ENCODE peak calls at places on chromosomes 11 and 22, in nine cellular contexts. Z is HL-60; I is CD8-positive, alpha-beta memory T cell; N is astrocyte of the spinal cord; P is Panc1; F is colonic mucosa; K is dorsolateral prefrontal cortex; E is Caco-2; W is lung. A is an unnamed sample.

GRCh38 chr11:1771700-1772099 is 8.0 kb upstream of the CTSD start:
- DNase-seq in Z (peak), I (no peak), N (no peak), P (no peak), F (no peak), K (no peak), E (no peak), W (no peak), A (no peak)

GRCh38 chr11:19912206-19913118 is 199.8 kb downstream of the NAV2 start:
- DNase-seq in Z (no peak), I (no peak), N (no peak), P (no peak), F (no peak), K (no peak), E (no peak), W (no peak), A (no peak)

GRCh38 chr22:35313311-35314121 is 13.8 kb downstream of the TOM1 start:
- DNase-seq in Z (no peak), I (no peak), N (peak), P (peak), F (no peak), K (no peak), E (peak), W (no peak), A (no peak)

GRCh38 chr11:117986981-117987495 is 844 bp downstream of the IL10RA start:
- DNase-seq in Z (peak), I (no peak), N (no peak), P (no peak), F (no peak), K (no peak), E (no peak), W (no peak), A (no peak)

GRCh38 chr11:20966489-20966888 is 297.1 kb downstream of the NELL1 start:
- DNase-seq in Z (no peak), I (no peak), N (no peak), P (no peak), F (no peak), K (no peak), E (no peak), W (no peak), A (no peak)

GRCh38 chr11:92658733-92659132 is 310.7 kb upstream of the MTNR1B start:
- DNase-seq in Z (no peak), I (no peak), N (no peak), P (no peak), F (no peak), K (no peak), E (no peak), W (no peak), A (no peak)

GRCh38 chr22:39238966-39239510 is 5.7 kb downstream of the PDGFB start:
- DNase-seq in Z (no peak), I (no peak), N (no peak), P (no peak), F (no peak), K (no peak), E (no peak), W (no peak), A (no peak)

GRCh38 chr22:43883012-43883661 is 8.7 kb downstream of the PNPLA5 start:
- DNase-seq in Z (peak), I (peak), N (peak), P (peak), F (peak), K (peak), E (peak), W (no peak), A (peak)

GRCh38 chr11:118911113-118911879 is 14.4 kb downstream of the BCL9L start:
- DNase-seq in Z (no peak), I (no peak), N (peak), P (no peak), F (peak), K (no peak), E (peak), W (no peak), A (no peak)

GRCh38 chr11:50174189-50174588 is 141.5 kb downstream of the OR4C45 start:
- DNase-seq in Z (no peak), I (no peak), N (no peak), P (peak), F (no peak), K (no peak), E (no peak), W (no peak), A (no peak)

GRCh38 chr11:68408512-68408911 is 52.0 kb upstream of the PPP6R3 start:
- DNase-seq in Z (no peak), I (no peak), N (no peak), P (no peak), F (no peak), K (no peak), E (no peak), W (no peak), A (no peak)

DNA sequence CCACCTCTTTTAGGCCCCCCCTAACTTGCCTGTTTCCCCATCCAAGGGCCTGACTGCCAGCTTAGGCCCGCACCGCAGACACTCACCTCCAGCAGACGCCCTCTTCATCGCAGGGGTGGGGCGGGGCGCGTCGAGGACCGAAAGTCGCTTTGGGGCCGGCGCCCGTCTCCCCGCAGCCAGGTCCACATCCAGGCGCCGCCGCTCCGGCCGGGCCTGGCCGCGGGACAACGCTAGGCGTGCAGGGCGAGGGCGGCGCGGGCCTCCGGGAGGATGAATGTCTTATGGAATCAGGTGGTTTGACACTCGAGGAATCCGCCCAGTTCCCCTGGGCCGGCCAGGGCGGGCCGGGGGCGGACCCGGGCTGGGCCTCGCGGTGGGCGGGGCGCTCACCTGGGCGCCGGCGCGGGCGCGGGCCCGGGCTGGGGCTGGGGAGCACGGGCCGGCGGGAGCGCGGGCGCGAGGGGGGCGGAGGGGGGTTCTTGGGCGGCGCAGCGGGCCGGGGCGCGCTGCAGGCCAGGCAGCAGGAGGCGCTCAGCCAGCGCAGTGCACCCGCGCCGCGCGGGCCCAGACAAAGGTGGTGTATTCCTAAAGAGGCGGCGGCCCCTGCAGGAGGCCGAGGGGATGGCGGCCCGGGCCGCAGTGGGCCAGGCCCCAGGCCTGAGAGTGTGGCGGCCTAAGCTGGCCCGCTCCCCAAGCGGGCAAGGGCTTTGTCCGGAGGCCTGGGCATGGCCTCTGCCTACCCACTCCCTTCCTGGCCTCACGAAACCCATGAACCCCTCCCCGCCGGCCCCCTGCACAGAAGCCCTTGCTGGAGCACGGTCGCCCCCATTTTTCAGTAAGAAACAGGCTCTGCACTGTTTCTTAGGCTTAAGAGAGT is 177.6 kb downstream of the IGLL1 start:
- DNase-seq in Z (peak), I (no peak), N (peak), P (no peak), F (peak), K (peak), E (peak), W (peak), A (peak)
- H3K4me3 ChIP-seq in Z (no peak), I (no peak), N (no peak), P (peak), F (peak), K (peak), E (peak), W (no peak), A (peak)

GRCh38 chr11:65609711-65610110 is 4.3 kb downstream of the MAP3K11 start:
- DNase-seq in Z (no peak), I (no peak), N (no peak), P (no peak), F (no peak), K (no peak), E (no peak), W (no peak), A (no peak)
- H3K4me3 ChIP-seq in Z (no peak), I (no peak), N (no peak), P (no peak), F (no peak), K (no peak), E (no peak), W (no peak), A (no peak)

GRCh38 chr11:69996451-69996850 is 81.7 kb upstream of the ANO1 start:
- DNase-seq in Z (no peak), I (no peak), N (no peak), P (no peak), F (no peak), K (no peak), E (no peak), W (no peak), A (no peak)

GRCh38 chr11:69994810-69995209 is 83.3 kb upstream of the ANO1 start:
- DNase-seq in Z (no peak), I (no peak), N (no peak), P (no peak), F (no peak), K (no peak), E (no peak), W (no peak), A (no peak)

GRCh38 chr11:69992943-69993694 is 85.0 kb upstream of the ANO1 start:
- DNase-seq in Z (no peak), I (no peak), N (no peak), P (no peak), F (peak), K (no peak), E (no peak), W (no peak), A (no peak)

GRCh38 chr11:69995697-69996096 is 82.4 kb upstream of the ANO1 start:
- DNase-seq in Z (no peak), I (no peak), N (no peak), P (no peak), F (no peak), K (no peak), E (no peak), W (no peak), A (no peak)

GRCh38 chr11:69992026-69992425 is 86.1 kb upstream of the ANO1 start:
- DNase-seq in Z (no peak), I (no peak), N (no peak), P (no peak), F (no peak), K (no peak), E (no peak), W (no peak), A (no peak)
- H3K4me3 ChIP-seq in Z (no peak), I (no peak), N (no peak), P (no peak), F (no peak), K (no peak), E (no peak), W (no peak), A (no peak)

GRCh38 chr11:125942771-125943428 is 2.9 kb upstream of the VSIG10L2 start:
- DNase-seq in Z (no peak), I (no peak), N (no peak), P (no peak), F (no peak), K (no peak), E (peak), W (no peak), A (no peak)

GRCh38 chr11:125941241-125941605 is 4.6 kb upstream of the VSIG10L2 start:
- DNase-seq in Z (no peak), I (no peak), N (no peak), P (no peak), F (no peak), K (no peak), E (no peak), W (no peak), A (no peak)

GRCh38 chr11:125941606-125942275 is 4.1 kb upstream of the VSIG10L2 start:
- DNase-seq in Z (no peak), I (no peak), N (peak), P (no peak), F (peak), K (no peak), E (peak), W (peak), A (peak)

GRCh38 chr11:125943661-125944349 is 2.0 kb upstream of the VSIG10L2 start:
- DNase-seq in Z (no peak), I (no peak), N (no peak), P (no peak), F (no peak), K (no peak), E (no peak), W (no peak), A (no peak)

DNA sequence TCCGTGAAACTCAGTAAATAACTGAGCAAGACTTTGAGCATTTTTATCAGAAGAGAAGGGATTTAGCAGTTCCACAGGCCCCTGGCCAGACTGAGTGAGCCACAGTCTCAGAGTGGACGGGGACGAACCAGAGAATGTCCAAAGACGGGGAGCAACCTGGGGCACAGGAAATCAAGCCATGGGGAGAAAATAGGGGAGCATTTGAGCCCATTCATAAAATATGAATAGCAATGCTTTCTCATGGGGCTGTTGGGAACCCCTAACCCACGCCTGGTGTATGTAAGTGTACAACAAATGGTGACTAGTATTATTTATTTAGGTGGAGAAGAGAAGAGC is 3.6 kb upstream of the VSIG10L2 start:
- DNase-seq in Z (no peak), I (no peak), N (no peak), P (no peak), F (no peak), K (no peak), E (no peak), W (no peak), A (no peak)
- H3K4me3 ChIP-seq in Z (no peak), I (no peak), N (no peak), P (no peak), F (no peak), K (no peak), E (no peak), W (no peak), A (no peak)

GRCh38 chr22:50697667-50698506 is 25.3 kb downstream of the SHANK3 start:
- DNase-seq in Z (no peak), I (no peak), N (no peak), P (no peak), F (no peak), K (no peak), E (no peak), W (no peak), A (no peak)
- H3K4me3 ChIP-seq in Z (no peak), I (no peak), N (peak), P (peak), F (no peak), K (peak), E (peak), W (no peak), A (no peak)

GRCh38 chr11:13009921-13010736 is 1.0 kb downstream of the RASSF10 start:
- DNase-seq in Z (no peak), I (no peak), N (no peak), P (no peak), F (peak), K (no peak), E (no peak), W (peak), A (no peak)
- H3K4me3 ChIP-seq in Z (no peak), I (no peak), N (no peak), P (no peak), F (peak), K (peak), E (peak), W (no peak), A (no peak)

GRCh38 chr11:130087294-130087926 is 17.7 kb downstream of the APLP2 start:
- DNase-seq in Z (no peak), I (no peak), N (no peak), P (no peak), F (no peak), K (no peak), E (no peak), W (no peak), A (no peak)

GRCh38 chr11:130086627-130087026 is 16.9 kb downstream of the APLP2 start:
- DNase-seq in Z (no peak), I (no peak), N (no peak), P (no peak), F (no peak), K (no peak), E (no peak), W (no peak), A (no peak)

GRCh38 chr11:130089669-130090063 is 20.0 kb downstream of the APLP2 start:
- DNase-seq in Z (no peak), I (no peak), N (no peak), P (no peak), F (no peak), K (no peak), E (no peak), W (no peak), A (no peak)

GRCh38 chr11:130088217-130088616 is 18.5 kb downstream of the APLP2 start:
- DNase-seq in Z (no peak), I (no peak), N (no peak), P (no peak), F (no peak), K (no peak), E (no peak), W (no peak), A (no peak)

DNA sequence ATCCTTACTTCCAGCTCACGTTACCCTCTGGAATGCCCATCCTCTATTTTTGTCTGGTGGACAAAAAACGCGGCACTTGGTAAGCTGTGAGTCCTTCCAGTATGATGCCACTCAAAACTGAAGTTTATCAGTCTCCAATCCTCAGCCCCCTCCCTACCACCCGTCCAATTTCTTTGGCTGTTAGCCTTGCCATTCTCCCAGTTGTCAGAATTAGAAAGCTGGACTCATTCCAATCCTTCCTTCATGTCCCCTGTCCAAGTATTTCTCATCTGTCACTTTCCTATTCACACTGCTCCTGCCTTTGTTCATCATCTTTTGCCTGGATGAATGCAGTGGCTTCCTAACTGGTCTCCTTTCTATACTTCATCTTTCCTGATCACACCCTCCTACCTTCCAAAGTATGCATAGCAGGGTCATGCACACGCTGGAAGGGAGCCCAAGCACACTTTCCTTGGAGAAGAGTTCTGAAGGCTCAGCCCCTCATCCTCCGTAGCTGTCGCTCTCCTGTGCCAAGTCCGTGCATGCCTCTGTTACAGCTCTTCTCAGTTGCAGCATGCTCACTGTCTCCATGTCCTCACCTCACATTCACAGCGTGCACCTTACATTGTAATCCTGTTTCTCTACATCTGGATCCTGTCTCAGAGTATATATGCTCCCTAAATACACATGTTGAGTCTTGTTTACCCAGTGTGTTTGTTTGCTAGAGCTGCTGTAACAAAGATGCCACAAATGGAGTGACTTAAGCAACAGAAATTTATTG is 19.4 kb downstream of the APLP2 start:
- DNase-seq in Z (no peak), I (no peak), N (no peak), P (no peak), F (no peak), K (no peak), E (no peak), W (no peak), A (peak)
- H3K4me3 ChIP-seq in Z (no peak), I (no peak), N (no peak), P (no peak), F (no peak), K (no peak), E (no peak), W (no peak), A (no peak)

GRCh38 chr22:48448821-48449220 is 1378.9 kb downstream of the BRD1 start:
- DNase-seq in Z (no peak), I (no peak), N (no peak), P (no peak), F (no peak), K (no peak), E (no peak), W (no peak), A (no peak)

GRCh38 chr22:48451891-48452290 is 1375.8 kb downstream of the BRD1 start:
- DNase-seq in Z (no peak), I (no peak), N (no peak), P (no peak), F (no peak), K (no peak), E (no peak), W (no peak), A (no peak)

GRCh38 chr22:48452766-48453165 is 1374.9 kb downstream of the BRD1 start:
- DNase-seq in Z (no peak), I (no peak), N (no peak), P (no peak), F (no peak), K (no peak), E (no peak), W (no peak), A (no peak)

GRCh38 chr22:48450188-48450825 is 1377.4 kb downstream of the BRD1 start:
- DNase-seq in Z (no peak), I (no peak), N (no peak), P (no peak), F (no peak), K (no peak), E (no peak), W (no peak), A (no peak)

GRCh38 chr22:48449466-48450187 is 1378.0 kb downstream of the BRD1 start:
- DNase-seq in Z (no peak), I (no peak), N (no peak), P (no peak), F (no peak), K (no peak), E (no peak), W (no peak), A (no peak)
- H3K4me3 ChIP-seq in Z (no peak), I (no peak), N (no peak), P (no peak), F (no peak), K (no peak), E (no peak), W (no peak), A (no peak)